ENCODE peak calls at places on chromosomes 2 and 18, in ten cellular contexts. Z is stimulated activated CD8-positive, alpha-beta memory T cell treated with anti-CD3 and anti-CD28 coated beads, Interleukin-4, amount 100 ng/mL, for 1 hour; P is GM12891; X is hypothalamus; K is NCI-H510A; A is AG09319; R is iris pigment epithelial cell; H is HTR-8/SVneo; D is coronary artery; Q is stimulated activated CD4-positive, alpha-beta T cell treated with anti-CD3 and anti-CD28 coated beads, Interleukin-4, amount 100 ng/mL, for 48 hours. G is an unnamed sample.
A peak's percentile ranks its signal among the peaks of the same experiment; 100 is the strongest.

GRCh38 chr2:98016908-98017700 is 21.4 kb upstream of the TMEM131 start:
- DNase-seq in Z (no peak), P (no peak), X (no peak), K (no peak), A (no peak), R (no peak), H (no peak), D (no peak), Q (no peak), G (no peak)

GRCh38 chr2:143058795-143059194 is 70.4 kb upstream of the ARHGAP15 start:
- DNase-seq in Z (no peak), P (no peak), X (no peak), K (no peak), A (no peak), R (no peak), H (no peak), D (no peak), Q (no peak), G (no peak)

GRCh38 chr2:166568409-166568808 is 74.4 kb upstream of the SCN7A start:
- DNase-seq in Z (no peak), P (no peak), X (no peak), K (no peak), A (no peak), R (no peak), H (no peak), D (no peak), Q (no peak), G (no peak)

GRCh38 chr2:180716186-180717180 is 263.9 kb upstream of the UBE2E3 start:
- DNase-seq in Z (no peak), P (no peak), X (no peak), K (no peak), A (no peak), R (no peak), H (no peak), D (no peak), Q (no peak), G (no peak)

GRCh38 chr2:24199968-24200590 is 25.2 kb downstream of the FAM228A start:
- DNase-seq in Z (no peak), P (no peak), X (no peak), K (no peak), A (no peak), R (peak; percentile 11), H (no peak), D (no peak), Q (no peak), G (no peak)

GRCh38 chr18:61998335-61998734 is 105.5 kb upstream of the RNF152 start:
- DNase-seq in Z (no peak), P (no peak), X (no peak), K (no peak), A (no peak), R (no peak), H (no peak), D (no peak), Q (no peak), G (no peak)

GRCh38 chr18:35136248-35136647 is 95.0 kb downstream of the MAPRE2 start:
- DNase-seq in Z (no peak), P (no peak), X (no peak), K (no peak), A (no peak), R (no peak), H (no peak), D (no peak), Q (no peak), G (no peak)

GRCh38 chr18:35949903-35950627 is 22.4 kb upstream of the RMP24 start:
- DNase-seq in Z (peak; percentile 27), P (peak; percentile 44), X (peak; percentile 47), K (peak; percentile 68), A (peak; percentile 34), R (peak; percentile 66), H (peak; percentile 31), D (no peak), Q (peak; percentile 19), G (peak; percentile 25)

GRCh38 chr18:59057969-59058368 is 81.7 kb upstream of the SEC11C start:
- DNase-seq in Z (no peak), P (no peak), X (peak; percentile 50), K (no peak), A (peak; percentile 52), R (peak; percentile 65), H (no peak), D (peak; percentile 71), Q (no peak), G (no peak)

GRCh38 chr2:102761763-102762162 is at the start of gene TMEM182:
- DNase-seq in Z (no peak), P (no peak), X (no peak), K (no peak), A (no peak), R (no peak), H (no peak), D (no peak), Q (no peak), G (no peak)

GRCh38 chr2:112884869-112885502 is 26.0 kb upstream of the IL37 start:
- DNase-seq in Z (peak; percentile 46), P (peak; percentile 54), X (peak; percentile 5), K (no peak), A (no peak), R (peak; percentile 24), H (peak; percentile 31), D (no peak), Q (peak; percentile 71), G (no peak)

GRCh38 chr2:220188031-220188430 is 560.6 kb downstream of the SLC4A3 start:
- DNase-seq in Z (no peak), P (no peak), X (peak; percentile 8), K (no peak), A (no peak), R (peak; percentile 54), H (no peak), D (no peak), Q (no peak), G (peak; percentile 71)

GRCh38 chr2:75277111-75277510 is 77.8 kb upstream of the TACR1 start:
- DNase-seq in Z (no peak), P (no peak), X (no peak), K (no peak), A (no peak), R (peak; percentile 46), H (peak; percentile 14), D (no peak), Q (no peak), G (peak; percentile 25)

GRCh38 chr2:33660416-33661118 is 61.5 kb upstream of the FAM98A start:
- DNase-seq in Z (no peak), P (no peak), X (no peak), K (no peak), A (no peak), R (no peak), H (no peak), D (no peak), Q (no peak), G (no peak)

GRCh38 chr18:27423581-27423980 is 238.5 kb upstream of the CHST9 start:
- DNase-seq in Z (no peak), P (no peak), X (no peak), K (no peak), A (no peak), R (no peak), H (no peak), D (no peak), Q (no peak), G (no peak)

GRCh38 chr18:51447351-51447896 is 249.9 kb upstream of the MEX3C start:
- DNase-seq in Z (no peak), P (no peak), X (peak; percentile 44), K (no peak), A (no peak), R (no peak), H (no peak), D (no peak), Q (no peak), G (no peak)

GRCh38 chr18:70337139-70337972 is 48.5 kb downstream of the SOCS6 start:
- DNase-seq in Z (no peak), P (no peak), X (no peak), K (no peak), A (peak; percentile 58), R (peak; percentile 93), H (peak; percentile 17), D (no peak), Q (no peak), G (peak; percentile 69)

GRCh38 chr2:110869472-110870446 is 137.4 kb downstream of the ACOXL start:
- DNase-seq in Z (no peak), P (no peak), X (no peak), K (no peak), A (no peak), R (peak; percentile 25), H (peak; percentile 42), D (no peak), Q (no peak), G (no peak)

GRCh38 chr18:32383040-32383819 is 87.5 kb downstream of the GAREM1 start:
- DNase-seq in Z (no peak), P (no peak), X (no peak), K (peak; percentile 25), A (peak; percentile 52), R (peak; percentile 98), H (no peak), D (no peak), Q (no peak), G (no peak)

GRCh38 chr2:84716564-84716963 is 164.3 kb downstream of the TRABD2A start:
- DNase-seq in Z (no peak), P (no peak), X (no peak), K (no peak), A (no peak), R (no peak), H (no peak), D (no peak), Q (no peak), G (no peak)

GRCh38 chr2:159797468-159798375 is at the start of gene CD302:
- DNase-seq in Z (no peak), P (peak; percentile 61), X (peak; percentile 32), K (peak; percentile 18), A (no peak), R (peak; percentile 49), H (peak; percentile 44), D (peak; percentile 84), Q (peak; percentile 29), G (peak; percentile 10)

GRCh38 chr2:224284134-224284946 is 117.6 kb downstream of the FAM124B start:
- DNase-seq in Z (no peak), P (no peak), X (no peak), K (no peak), A (no peak), R (no peak), H (peak; percentile 13), D (no peak), Q (no peak), G (no peak)